ENCODE peak calls at places on chromosomes 2 and 18, in five cellular contexts. L, T, M, C and O are unnamed samples.

GRCh38 chr2:3237501-3237889 is 140.1 kb downstream of the EIPR1 start:
- DNase-seq in L (no peak), T (no peak), M (no peak), C (peak; percentile 53), O (no peak)

GRCh38 chr18:29779096-29779495 is 1263.4 kb downstream of the DSC3 start:
- DNase-seq in L (no peak), T (no peak), M (no peak), C (no peak), O (no peak)

GRCh38 chr18:56756971-56757370 is 105.8 kb downstream of the WDR7 start:
- DNase-seq in L (no peak), T (no peak), M (no peak), C (no peak), O (no peak)

GRCh38 chr18:74197705-74198341 is 49.5 kb downstream of the TIMM21 start:
- DNase-seq in L (no peak), T (no peak), M (no peak), C (no peak), O (no peak)

GRCh38 chr2:200454839-200455801 is 54.7 kb downstream of the KCTD18 start:
- DNase-seq in L (no peak), T (no peak), M (no peak), C (no peak), O (peak; percentile 61)

GRCh38 chr2:169106563-169107545 is 37.5 kb downstream of the DHRS9 start:
- DNase-seq in L (no peak), T (no peak), M (no peak), C (no peak), O (no peak)

GRCh38 chr2:151827564-151828142 is 568 bp downstream of the ARL5A start:
- DNase-seq in L (no peak), T (peak; percentile 21), M (no peak), C (no peak), O (peak; percentile 14)

GRCh38 chr2:88090446-88091283 is 23.0 kb downstream of the SMYD1 start:
- DNase-seq in L (no peak), T (no peak), M (no peak), C (no peak), O (no peak)

GRCh38 chr2:107036293-107036692 is 150.3 kb upstream of the ST6GAL2 start:
- DNase-seq in L (no peak), T (no peak), M (peak; percentile 24), C (no peak), O (no peak)

GRCh38 chr2:152468832-152469692 is 134.1 kb downstream of the FMNL2 start:
- DNase-seq in L (no peak), T (no peak), M (no peak), C (peak; percentile 87), O (peak; percentile 47)

GRCh38 chr2:72325592-72326422 is 178.1 kb upstream of the CYP26B1 start:
- DNase-seq in L (no peak), T (peak; percentile 7), M (no peak), C (no peak), O (no peak)

GRCh38 chr2:240936106-240936505 is 30.0 kb downstream of the CROCC2 start:
- DNase-seq in L (no peak), T (no peak), M (no peak), C (no peak), O (no peak)

GRCh38 chr2:119233326-119234020 is 9.8 kb downstream of the STEAP3 start:
- DNase-seq in L (no peak), T (peak; percentile 50), M (no peak), C (no peak), O (peak; percentile 76)

GRCh38 chr2:99032786-99033185 is 96.8 kb upstream of the CRACDL start:
- DNase-seq in L (no peak), T (no peak), M (no peak), C (no peak), O (no peak)

GRCh38 chr2:29663266-29663665 is 258.1 kb downstream of the ALK start:
- DNase-seq in L (no peak), T (peak; percentile 28), M (no peak), C (no peak), O (peak; percentile 71)

GRCh38 chr2:96864343-96865091 is 5.4 kb downstream of the SEMA4C start:
- DNase-seq in L (no peak), T (no peak), M (peak; percentile 75), C (no peak), O (no peak)

GRCh38 chr2:99279969-99280695 is 20.9 kb downstream of the LYG1 start:
- DNase-seq in L (no peak), T (no peak), M (no peak), C (no peak), O (no peak)

GRCh38 chr2:8159211-8159965 is 522.5 kb upstream of the ID2 start:
- DNase-seq in L (no peak), T (no peak), M (no peak), C (peak; percentile 72), O (no peak)

GRCh38 chr18:78637442-78638402 is 341.9 kb upstream of the SALL3 start:
- DNase-seq in L (no peak), T (no peak), M (no peak), C (no peak), O (no peak)

GRCh38 chr18:70384181-70384790 is 95.4 kb downstream of the SOCS6 start:
- DNase-seq in L (no peak), T (peak; percentile 80), M (no peak), C (no peak), O (peak; percentile 92)

GRCh38 chr2:131036696-131037397 is 56.4 kb downstream of the FAM168B start:
- DNase-seq in L (no peak), T (no peak), M (no peak), C (no peak), O (no peak)

GRCh38 chr2:177419274-177419673 is 26.7 kb downstream of the AGPS start:
- DNase-seq in L (no peak), T (peak; percentile 80), M (no peak), C (no peak), O (peak; percentile 65)

GRCh38 chr2:135227386-135227785 is 175.3 kb downstream of the RAB3GAP1 start:
- DNase-seq in L (no peak), T (peak; percentile 70), M (no peak), C (no peak), O (peak; percentile 41)

DNA sequence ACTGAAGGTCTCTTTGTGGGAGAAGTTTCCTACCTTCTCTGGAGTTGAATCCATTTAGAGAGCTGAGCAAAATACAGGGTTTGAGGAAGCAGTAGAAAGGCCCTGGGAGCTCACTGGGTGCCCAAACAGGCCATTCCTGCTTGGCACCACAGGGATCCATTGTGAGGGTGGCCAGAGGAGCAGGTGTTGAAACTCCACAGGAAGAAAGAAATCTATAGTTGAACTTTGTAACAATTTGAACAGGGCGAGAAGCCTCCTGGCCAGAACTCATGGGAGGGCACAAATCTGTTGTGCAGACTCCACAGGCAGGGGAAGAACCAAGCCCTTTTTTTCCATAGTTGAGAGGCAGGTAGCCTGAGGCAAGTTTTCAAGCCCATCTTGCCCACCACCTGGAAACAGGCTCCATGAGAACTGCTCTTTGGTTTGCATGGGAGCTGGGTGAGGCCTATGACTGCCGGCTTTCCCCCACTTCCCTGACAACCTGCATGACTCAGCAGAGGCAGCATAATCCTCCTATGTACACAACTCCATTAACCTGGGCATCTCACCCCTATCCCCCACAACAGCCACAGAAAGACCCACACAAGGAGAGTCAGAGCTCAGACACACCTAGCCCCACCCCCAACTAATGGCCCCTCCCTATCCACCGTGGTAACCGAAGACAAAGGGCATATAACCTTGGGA is 1053.0 kb downstream of the TSN start:
- DNase-seq in L (no peak), T (no peak), M (no peak), C (no peak), O (no peak)
- H3K9me3 ChIP-seq in L (no peaks in the 10 kb centered on the region), T (no peaks in the 10 kb centered on the region), M (no peaks in the 10 kb centered on the region), C (no peaks in the 10 kb centered on the region), O (no peaks in the 10 kb centered on the region)

DNA sequence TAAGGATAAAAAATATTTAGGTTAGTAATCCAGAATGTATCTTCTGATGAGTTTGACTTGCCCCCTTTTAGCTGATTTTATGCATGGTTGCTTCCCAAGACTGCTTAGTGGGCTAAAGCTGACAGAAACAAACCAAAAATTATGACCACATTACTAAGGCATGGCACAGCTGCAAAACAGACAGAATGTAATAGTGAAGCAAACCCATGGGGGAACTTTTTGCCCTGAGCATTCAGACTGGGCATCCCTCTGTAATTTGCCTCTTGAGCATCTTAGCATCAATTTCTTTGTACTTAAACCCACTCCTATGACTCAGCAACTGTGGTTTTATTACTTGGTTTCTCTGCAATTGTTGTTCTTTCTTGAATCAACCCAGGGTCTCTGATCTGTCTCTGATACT is 487.3 kb upstream of the DCC start:
- DNase-seq in L (no peak), T (no peak), M (no peak), C (no peak), O (no peak)
- H3K9me3 ChIP-seq in L (no peaks in the 10 kb centered on the region), T (no peaks in the 10 kb centered on the region), M (no peaks in the 10 kb centered on the region), C (no peaks in the 10 kb centered on the region), O (no peaks in the 10 kb centered on the region)

DNA sequence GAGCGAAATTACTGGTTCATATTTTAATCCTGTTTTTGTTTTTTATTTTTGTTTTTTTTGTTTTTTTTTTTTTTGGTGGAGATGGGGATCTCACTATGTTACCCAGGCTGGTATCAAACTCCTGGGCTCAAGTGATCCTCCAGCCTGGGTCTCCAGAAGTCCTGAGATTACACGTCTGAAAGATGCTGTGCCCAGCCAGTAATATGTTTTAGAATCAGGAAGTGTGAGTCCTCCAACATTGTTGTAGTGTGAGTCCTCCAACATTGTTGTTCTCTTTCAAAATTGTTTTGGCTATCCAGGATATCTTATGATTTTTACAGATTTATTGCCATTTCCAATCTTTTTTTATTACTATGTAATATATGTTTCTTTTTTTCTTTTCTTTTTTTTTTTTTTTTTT is 23.1 kb downstream of the TPRKB start:
- DNase-seq in L (no peak), T (no peak), M (no peak), C (no peak), O (no peak)
- H3K9me3 ChIP-seq in L (peaks cover 4% of the 10 kb centered on the region), T (no peaks in the 10 kb centered on the region), M (no peaks in the 10 kb centered on the region), C (no peaks in the 10 kb centered on the region), O (peaks cover 4% of the 10 kb centered on the region)

GRCh38 chr18:14978191-14978590 is 230.2 kb downstream of the ANKRD30B start:
- DNase-seq in L (no peak), T (no peak), M (no peak), C (peak; percentile 47), O (no peak)
- H3K9me3 ChIP-seq in L (no peaks in the 10 kb centered on the region), T (no peaks in the 10 kb centered on the region), M (no peaks in the 10 kb centered on the region), C (no peaks in the 10 kb centered on the region), O (peaks cover 3% of the 10 kb centered on the region)

GRCh38 chr18:79905389-79905911 is 46.0 kb downstream of the SLC66A2 start:
- DNase-seq in L (no peak), T (peak; percentile 15), M (no peak), C (no peak), O (peak; percentile 36)
- H3K9me3 ChIP-seq in L (no peaks in the 10 kb centered on the region), T (no peaks in the 10 kb centered on the region), M (no peaks in the 10 kb centered on the region), C (no peaks in the 10 kb centered on the region), O (peaks cover 2% of the 10 kb centered on the region)

DNA sequence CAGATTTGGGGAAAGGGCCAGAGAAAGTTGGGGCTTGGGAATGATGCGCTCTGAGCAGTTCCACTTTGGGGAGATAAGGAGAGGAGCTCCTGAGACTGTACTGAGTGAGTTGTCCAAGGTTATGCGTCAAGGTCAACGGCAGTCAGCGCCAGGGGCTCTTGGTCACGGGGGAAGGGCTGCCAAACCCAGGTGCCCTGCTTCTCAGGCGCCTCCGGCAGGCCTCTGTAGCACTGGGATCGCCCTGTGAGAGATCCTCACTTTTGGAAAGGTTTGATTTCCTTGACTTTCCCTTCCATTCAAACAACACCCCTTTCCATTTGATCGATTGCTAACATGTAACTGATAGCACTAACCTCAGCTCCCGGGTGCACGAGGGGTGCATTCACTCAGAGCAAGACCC is 136.5 kb upstream of the SOX11 start:
- DNase-seq in L (no peak), T (no peak), M (no peak), C (peak; percentile 84), O (no peak)
- H3K9me3 ChIP-seq in L (no peaks in the 10 kb centered on the region), T (no peaks in the 10 kb centered on the region), M (no peaks in the 10 kb centered on the region), C (no peaks in the 10 kb centered on the region), O (no peaks in the 10 kb centered on the region)